ENCODE peak calls at places on chromosome 3, in nine cellular contexts. F, Q, M, U, X, I, D, V and E are unnamed samples.

GRCh38 chr3:157789162-157789561 is 285.9 kb upstream of the VEPH1 start:
- DNase-seq in V (no peak), X (no peak), D (no peak), I (no peak), Q (no peak), F (no peak), M (no peak), U (no peak), E (no peak)

GRCh38 chr3:74599564-74599963 is 14.9 kb downstream of the CNTN3 start:
- DNase-seq in V (no peak), F (no peak), X (no peak), Q (no peak), I (no peak), U (no peak), M (no peak), D (no peak), E (no peak)

GRCh38 chr3:10173926-10174435 is 9.3 kb downstream of the IRAK2 start:
- DNase-seq in U (peak), F (peak), I (peak), M (no peak), X (no peak), V (peak), Q (peak), D (no peak), E (peak)

GRCh38 chr3:9862391-9863235 is 17.4 kb downstream of the CIDEC start:
- DNase-seq in D (no peak), F (peak), M (peak), V (peak), I (peak), Q (peak), U (peak), X (peak), E (no peak)

GRCh38 chr3:193772389-193772788 is 179.4 kb downstream of the OPA1 start:
- DNase-seq in D (peak), Q (no peak), V (no peak), I (no peak), F (no peak), X (no peak), M (no peak), U (peak), E (no peak)

GRCh38 chr3:180680097-180680430 is 775 bp upstream of the CCDC39 start:
- DNase-seq in I (peak), U (peak), V (peak), M (no peak), D (peak), X (no peak), Q (peak), F (peak), E (no peak)

GRCh38 chr3:46860381-46861292 is 2.6 kb downstream of the MYL3 start:
- DNase-seq in Q (no peak), M (no peak), X (peak), F (no peak), V (no peak), I (peak), D (no peak), U (no peak), E (no peak)

GRCh38 chr3:79517766-79518413 is 249.9 kb downstream of the ROBO1 start:
- DNase-seq in M (no peak), D (no peak), U (no peak), Q (no peak), V (peak), I (no peak), X (no peak), F (no peak), E (no peak)

GRCh38 chr3:184234224-184234623 is 4.8 kb downstream of the VWA5B2 start:
- DNase-seq in X (no peak), V (peak), I (peak), Q (no peak), M (no peak), D (peak), F (no peak), U (peak), E (peak)

GRCh38 chr3:130760922-130761321 is 14.3 kb upstream of the PIK3R4 start:
- DNase-seq in V (no peak), F (no peak), X (no peak), Q (no peak), D (no peak), I (no peak), M (no peak), U (no peak), E (no peak)

GRCh38 chr3:101963902-101964362 is 114.6 kb downstream of the NFKBIZ start:
- DNase-seq in Q (no peak), X (no peak), U (no peak), I (no peak), D (no peak), F (no peak), V (peak), M (no peak), E (peak)

GRCh38 chr3:77296527-77296926 is 256.6 kb downstream of the ROBO2 start:
- DNase-seq in V (no peak), F (no peak), D (no peak), Q (no peak), X (no peak), U (no peak), M (no peak), I (no peak), E (no peak)

GRCh38 chr3:126034481-126035361 is 49.2 kb downstream of the SLC41A3 start:
- DNase-seq in Q (no peak), D (no peak), U (no peak), F (no peak), X (no peak), M (no peak), V (no peak), I (peak), E (no peak)

GRCh38 chr3:20696393-20697045 is 510.5 kb upstream of the SGO1 start:
- DNase-seq in I (no peak), X (no peak), M (no peak), F (no peak), U (no peak), Q (no peak), V (no peak), D (no peak), E (no peak)

GRCh38 chr3:167684389-167684993 is 30.7 kb upstream of the WDR49 start:
- DNase-seq in X (no peak), Q (no peak), F (peak), I (peak), V (peak), U (peak), D (peak), M (no peak), E (peak)

GRCh38 chr3:157586293-157586692 is 83.1 kb upstream of the VEPH1 start:
- DNase-seq in U (no peak), D (no peak), Q (no peak), V (no peak), M (no peak), F (no peak), X (no peak), I (no peak), E (no peak)

GRCh38 chr3:147431746-147432145 is 22.6 kb downstream of the ZIC1 start:
- DNase-seq in D (no peak), Q (no peak), I (no peak), V (no peak), U (no peak), X (no peak), F (no peak), M (no peak), E (no peak)

GRCh38 chr3:195889843-195890407 is 18.4 kb downstream of the TNK2 start:
- DNase-seq in U (no peak), V (no peak), I (no peak), D (no peak), F (no peak), M (no peak), Q (no peak), X (no peak), E (no peak)

GRCh38 chr3:123419850-123420292 is 29.0 kb downstream of the ADCY5 start:
- DNase-seq in D (no peak), U (no peak), I (peak), V (no peak), F (no peak), Q (no peak), M (no peak), X (no peak), E (no peak)

GRCh38 chr3:6125520-6125919 is 735.4 kb upstream of the GRM7 start:
- DNase-seq in U (no peak), D (peak), X (no peak), V (no peak), Q (no peak), I (no peak), M (no peak), F (no peak), E (no peak)

GRCh38 chr3:133192363-133192945 is 154.3 kb downstream of the TMEM108 start:
- DNase-seq in D (no peak), X (no peak), Q (no peak), I (no peak), M (no peak), V (no peak), U (no peak), F (no peak), E (no peak)

GRCh38 chr3:98577178-98577895 is 16.1 kb downstream of the CPOX start:
- DNase-seq in U (no peak), F (no peak), X (no peak), M (no peak), V (no peak), D (no peak), I (no peak), Q (no peak), E (no peak)

GRCh38 chr3:183188895-183189462 is 26.4 kb upstream of the LAMP3 start:
- DNase-seq in D (no peak), Q (peak), U (peak), M (no peak), I (peak), X (no peak), V (peak), F (no peak), E (no peak)

GRCh38 chr3:190443257-190443656 is 6.4 kb downstream of the TMEM207 start:
- DNase-seq in M (no peak), D (no peak), V (peak), Q (no peak), X (no peak), I (no peak), F (no peak), U (no peak), E (peak)

GRCh38 chr3:170359178-170359704 is 1.7 kb downstream of the SKIL start:
- DNase-seq in Q (no peak), X (peak), F (no peak), V (no peak), M (no peak), U (no peak), I (no peak), D (no peak), E (no peak)

GRCh38 chr3:170357920-170358854 is 672 bp downstream of the SKIL start:
- DNase-seq in I (peak), X (peak), D (peak), M (peak), V (peak), F (peak), U (peak), Q (peak), E (peak)

GRCh38 chr3:170355738-170356595 is 1.5 kb upstream of the SKIL start:
- DNase-seq in X (peak), F (peak), Q (peak), D (peak), V (peak), U (peak), I (peak), M (no peak), E (no peak)

GRCh38 chr3:170357176-170357919 is at the start of gene SKIL:
- DNase-seq in V (peak), F (peak), U (peak), X (peak), Q (peak), D (peak), M (peak), I (peak), E (peak)

GRCh38 chr3:170356596-170357175 is 829 bp upstream of the SKIL start:
- DNase-seq in V (peak), U (peak), M (peak), Q (peak), I (peak), X (peak), D (peak), F (peak), E (peak)
- TF ChIP-seq POLR2A in V (peak), U (peak), M (peak), Q (peak), I (peak), X (no peak), D (no peak), F (peak), E (peak)

GRCh38 chr3:52245322-52246263 is at the start of gene PPM1M:
- DNase-seq in U (peak), V (peak), X (peak), M (peak), F (no peak), Q (peak), I (no peak), D (no peak), E (no peak)
- TF ChIP-seq POLR2A in U (peak), V (no peak), X (no peak), M (peak), F (peak), Q (no peak), I (no peak), D (no peak), E (peak)

DNA sequence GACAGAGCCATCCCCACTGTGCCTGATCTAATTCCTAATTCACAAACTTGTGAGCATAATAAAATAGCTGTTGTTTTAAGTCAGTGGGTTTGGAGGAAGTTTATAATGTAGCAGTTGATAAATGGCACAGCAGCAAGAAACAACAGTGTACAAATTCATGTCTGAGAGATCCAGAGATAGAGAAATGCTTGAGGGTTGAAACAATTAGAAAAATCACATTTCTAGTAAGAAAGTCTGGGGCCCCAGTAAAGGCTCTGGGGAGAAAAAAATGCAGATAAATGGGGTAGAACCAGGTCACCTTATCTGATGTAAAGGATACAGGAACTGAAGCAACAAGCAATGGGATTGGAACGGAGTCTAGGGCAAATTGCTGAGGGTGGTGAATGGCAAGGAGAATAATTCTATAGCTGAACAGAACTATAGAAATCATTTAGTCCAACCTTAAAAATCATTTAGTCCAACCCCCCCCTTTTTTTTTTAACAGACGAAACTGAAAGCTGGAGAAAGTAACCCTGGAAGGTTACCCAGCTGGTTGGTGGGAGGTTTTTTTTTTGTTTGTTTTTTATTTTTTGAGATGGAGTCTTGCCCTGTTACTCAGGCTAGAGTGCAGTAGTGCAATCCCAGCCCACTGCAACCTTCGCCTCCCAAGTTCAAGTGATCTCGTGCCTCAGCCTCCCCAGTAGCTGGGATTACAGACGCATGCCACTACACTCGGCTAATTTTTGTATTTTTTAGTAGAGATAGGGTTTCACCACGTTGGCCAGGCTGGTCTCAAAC is 14.3 kb upstream of the SHQ1 start:
- DNase-seq in I (no peak), U (no peak), D (no peak), X (no peak), F (no peak), Q (no peak), M (no peak), V (no peak), E (no peak)
- TF ChIP-seq POLR2A in I (no peak), U (no peak), D (no peak), X (no peak), F (no peak), Q (no peak), M (no peak), V (no peak), E (no peak)

DNA sequence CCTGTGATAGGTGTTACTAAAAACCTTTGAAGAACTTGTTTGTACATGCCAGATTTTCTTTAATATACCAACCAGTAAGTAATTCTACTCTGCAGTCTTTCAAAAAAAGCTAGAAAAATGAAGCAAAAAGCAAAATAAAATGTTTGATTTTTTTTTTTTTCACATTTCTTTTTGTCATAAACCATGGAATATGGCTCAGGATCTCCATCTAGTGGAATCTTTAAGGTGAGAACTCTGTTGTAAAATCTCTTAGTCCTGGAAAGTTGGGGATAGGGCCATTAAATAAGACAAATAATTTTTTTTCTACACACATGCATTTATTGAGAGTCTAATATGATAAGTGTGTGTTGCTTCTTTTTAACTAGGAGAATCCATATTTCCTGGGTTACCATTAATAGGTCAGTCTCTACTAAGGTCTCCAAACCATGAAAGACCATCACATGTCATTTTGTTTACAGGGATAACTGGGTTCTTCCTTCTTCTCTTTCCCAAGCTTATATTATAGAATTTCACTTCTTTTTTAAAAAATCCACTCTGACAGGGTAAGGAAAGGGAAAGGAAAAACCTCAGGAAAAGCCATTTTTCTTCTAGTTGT is 84.6 kb downstream of the SLC9A9 start:
- DNase-seq in F (no peak), X (no peak), U (no peak), M (no peak), I (no peak), Q (no peak), D (no peak), V (peak), E (no peak)
- TF ChIP-seq POLR2A in F (no peak), X (no peak), U (no peak), M (no peak), I (no peak), Q (no peak), D (no peak), V (no peak), E (no peak)

GRCh38 chr3:8713901-8714759 is 19.5 kb upstream of the CAV3 start:
- DNase-seq in V (no peak), I (no peak), U (no peak), Q (no peak), F (no peak), X (no peak), M (no peak), D (no peak), E (no peak)
- TF ChIP-seq POLR2A in V (no peak), I (no peak), U (no peak), Q (no peak), F (no peak), X (no peak), M (no peak), D (no peak), E (no peak)

GRCh38 chr3:49017229-49017615 is 1.2 kb downstream of the DALRD3 start:
- DNase-seq in F (no peak), I (no peak), Q (no peak), X (no peak), V (no peak), D (no peak), U (no peak), M (no peak), E (no peak)

GRCh38 chr3:49017978-49018706 is at the start of gene DALRD3:
- DNase-seq in V (peak), I (peak), Q (peak), X (peak), F (peak), M (peak), U (peak), D (peak), E (peak)

GRCh38 chr3:49018707-49019006 is 277 bp upstream of the DALRD3 start:
- DNase-seq in D (no peak), X (no peak), M (no peak), I (no peak), U (no peak), Q (no peak), F (no peak), V (no peak), E (no peak)

GRCh38 chr3:49016414-49017228 is 1.8 kb downstream of the DALRD3 start:
- DNase-seq in Q (no peak), I (no peak), M (no peak), X (no peak), D (no peak), V (no peak), U (no peak), F (no peak), E (no peak)

GRCh38 chr3:49017646-49017977 is 768 bp downstream of the DALRD3 start:
- DNase-seq in X (no peak), M (no peak), I (peak), U (no peak), V (peak), D (no peak), Q (peak), F (no peak), E (no peak)
- TF ChIP-seq POLR2A in X (no peak), M (no peak), I (no peak), U (no peak), V (no peak), D (no peak), Q (peak), F (no peak), E (no peak)

GRCh38 chr3:36381311-36381956 is 1.1 kb downstream of the STAC start:
- DNase-seq in X (no peak), F (no peak), Q (no peak), U (no peak), I (no peak), V (no peak), M (no peak), D (no peak), E (no peak)

GRCh38 chr3:36380171-36381031 is at the start of gene STAC:
- DNase-seq in U (peak), M (peak), Q (peak), X (peak), I (peak), D (no peak), F (no peak), V (no peak), E (peak)
- TF ChIP-seq POLR2A in U (no peak), M (no peak), Q (no peak), X (no peak), I (peak), D (no peak), F (no peak), V (no peak), E (peak)